ENCODE peak calls at places on chromosomes 16 and 17, in ten cellular contexts. One of them, this sample, is unnamed.

GRCh38 chr17:1783271-1783670 is 21.4 kb downstream of the SERPINF1 start:
- DNase-seq in right lobe of liver: peak
- DNase-seq in GM10248: no peak
- DNase-seq in cardiac muscle cell: no peak
- DNase-seq in Peyer's patch: peak
- DNase-seq in activated B cell treated with CpG ODN at 0.5 μM for 24 hours: no peak
- DNase-seq in PC-9: no peak
- DNase-seq in fibroblast of pulmonary artery: peak
- DNase-seq in GM23338: no peak
- DNase-seq in K562: no peak
- DNase-seq in this sample: no peak

GRCh38 chr17:61225178-61225577 is 174.5 kb upstream of the TBX2 start:
- DNase-seq in Peyer's patch: no peak
- DNase-seq in GM10248: no peak
- DNase-seq in fibroblast of pulmonary artery: no peak
- DNase-seq in activated B cell treated with CpG ODN at 0.5 μM for 24 hours: no peak
- DNase-seq in K562: no peak
- DNase-seq in right lobe of liver: no peak
- DNase-seq in GM23338: no peak
- DNase-seq in PC-9: no peak
- DNase-seq in cardiac muscle cell: no peak
- DNase-seq in this sample: no peak

GRCh38 chr17:67559381-67559966 is 158.3 kb upstream of the NOL11 start:
- DNase-seq in Peyer's patch: no peak
- DNase-seq in right lobe of liver: no peak
- DNase-seq in GM23338: peak
- DNase-seq in GM10248: no peak
- DNase-seq in fibroblast of pulmonary artery: peak
- DNase-seq in activated B cell treated with CpG ODN at 0.5 μM for 24 hours: no peak
- DNase-seq in cardiac muscle cell: no peak
- DNase-seq in PC-9: no peak
- DNase-seq in K562: no peak
- DNase-seq in this sample: no peak

GRCh38 chr17:18129041-18129502 is 20.5 kb downstream of the MYO15A start:
- DNase-seq in GM10248: no peak
- DNase-seq in cardiac muscle cell: no peak
- DNase-seq in PC-9: peak
- DNase-seq in activated B cell treated with CpG ODN at 0.5 μM for 24 hours: no peak
- DNase-seq in GM23338: no peak
- DNase-seq in K562: no peak
- DNase-seq in right lobe of liver: peak
- DNase-seq in fibroblast of pulmonary artery: peak
- DNase-seq in Peyer's patch: no peak
- DNase-seq in this sample: no peak

GRCh38 chr16:19297454-19297853 is 11.9 kb downstream of the CLEC19A start:
- DNase-seq in right lobe of liver: no peak
- DNase-seq in K562: no peak
- DNase-seq in activated B cell treated with CpG ODN at 0.5 μM for 24 hours: no peak
- DNase-seq in GM23338: no peak
- DNase-seq in fibroblast of pulmonary artery: no peak
- DNase-seq in GM10248: no peak
- DNase-seq in Peyer's patch: no peak
- DNase-seq in cardiac muscle cell: no peak
- DNase-seq in PC-9: no peak
- DNase-seq in this sample: no peak

GRCh38 chr16:70788668-70789161 is 12.2 kb downstream of the VAC14 start:
- DNase-seq in activated B cell treated with CpG ODN at 0.5 μM for 24 hours: no peak
- DNase-seq in right lobe of liver: no peak
- DNase-seq in GM10248: no peak
- DNase-seq in GM23338: no peak
- DNase-seq in PC-9: no peak
- DNase-seq in cardiac muscle cell: no peak
- DNase-seq in Peyer's patch: no peak
- DNase-seq in K562: no peak
- DNase-seq in fibroblast of pulmonary artery: peak
- DNase-seq in this sample: no peak

GRCh38 chr17:56652608-56653007 is 59.1 kb downstream of the NOG start:
- DNase-seq in GM23338: no peak
- DNase-seq in Peyer's patch: no peak
- DNase-seq in GM10248: no peak
- DNase-seq in right lobe of liver: no peak
- DNase-seq in K562: no peak
- DNase-seq in activated B cell treated with CpG ODN at 0.5 μM for 24 hours: no peak
- DNase-seq in fibroblast of pulmonary artery: no peak
- DNase-seq in PC-9: no peak
- DNase-seq in cardiac muscle cell: no peak
- DNase-seq in this sample: no peak

GRCh38 chr17:8740486-8740885 is 4.2 kb downstream of the CCDC42 start:
- DNase-seq in Peyer's patch: peak
- DNase-seq in GM23338: peak
- DNase-seq in right lobe of liver: no peak
- DNase-seq in K562: no peak
- DNase-seq in PC-9: no peak
- DNase-seq in activated B cell treated with CpG ODN at 0.5 μM for 24 hours: peak
- DNase-seq in cardiac muscle cell: peak
- DNase-seq in fibroblast of pulmonary artery: no peak
- DNase-seq in GM10248: peak
- DNase-seq in this sample: no peak

GRCh38 chr17:57629886-57630285 is 115.2 kb downstream of the CCDC182 start:
- DNase-seq in activated B cell treated with CpG ODN at 0.5 μM for 24 hours: no peak
- DNase-seq in K562: no peak
- DNase-seq in fibroblast of pulmonary artery: no peak
- DNase-seq in Peyer's patch: no peak
- DNase-seq in PC-9: no peak
- DNase-seq in GM23338: no peak
- DNase-seq in right lobe of liver: no peak
- DNase-seq in cardiac muscle cell: no peak
- DNase-seq in GM10248: no peak
- DNase-seq in this sample: no peak

GRCh38 chr16:75000481-75001081 is 1.8 kb downstream of the ZNRF1 start:
- DNase-seq in activated B cell treated with CpG ODN at 0.5 μM for 24 hours: no peak
- DNase-seq in Peyer's patch: no peak
- DNase-seq in fibroblast of pulmonary artery: peak
- DNase-seq in GM23338: no peak
- DNase-seq in right lobe of liver: no peak
- DNase-seq in PC-9: peak
- DNase-seq in K562: no peak
- DNase-seq in GM10248: no peak
- DNase-seq in cardiac muscle cell: peak
- DNase-seq in this sample: no peak

GRCh38 chr17:58403312-58403711 is 14.0 kb downstream of the RNF43 start:
- DNase-seq in GM23338: peak
- DNase-seq in right lobe of liver: no peak
- DNase-seq in PC-9: no peak
- DNase-seq in cardiac muscle cell: no peak
- DNase-seq in K562: no peak
- DNase-seq in activated B cell treated with CpG ODN at 0.5 μM for 24 hours: no peak
- DNase-seq in fibroblast of pulmonary artery: no peak
- DNase-seq in GM10248: no peak
- DNase-seq in Peyer's patch: no peak
- DNase-seq in this sample: no peak

GRCh38 chr16:19783363-19783762 is 65.3 kb downstream of the IQCK start:
- DNase-seq in activated B cell treated with CpG ODN at 0.5 μM for 24 hours: no peak
- DNase-seq in GM23338: no peak
- DNase-seq in cardiac muscle cell: peak
- DNase-seq in PC-9: no peak
- DNase-seq in GM10248: no peak
- DNase-seq in Peyer's patch: no peak
- DNase-seq in right lobe of liver: no peak
- DNase-seq in K562: no peak
- DNase-seq in fibroblast of pulmonary artery: no peak
- DNase-seq in this sample: no peak

GRCh38 chr17:76736349-76737081 is 616 bp downstream of the SRSF2 start:
- DNase-seq in activated B cell treated with CpG ODN at 0.5 μM for 24 hours: peak
- DNase-seq in K562: peak
- DNase-seq in cardiac muscle cell: peak
- DNase-seq in GM10248: peak
- DNase-seq in right lobe of liver: peak
- DNase-seq in GM23338: peak
- DNase-seq in fibroblast of pulmonary artery: peak
- DNase-seq in Peyer's patch: peak
- DNase-seq in PC-9: peak
- DNase-seq in this sample: peak

GRCh38 chr16:30771726-30772125 is 9.6 kb downstream of the RNF40 start:
- DNase-seq in fibroblast of pulmonary artery: no peak
- DNase-seq in Peyer's patch: no peak
- DNase-seq in cardiac muscle cell: no peak
- DNase-seq in PC-9: peak
- DNase-seq in GM10248: no peak
- DNase-seq in activated B cell treated with CpG ODN at 0.5 μM for 24 hours: no peak
- DNase-seq in GM23338: no peak
- DNase-seq in right lobe of liver: no peak
- DNase-seq in K562: no peak
- DNase-seq in this sample: no peak

GRCh38 chr16:46885960-46886763 is 2.0 kb downstream of the GPT2 start:
- DNase-seq in PC-9: no peak
- DNase-seq in fibroblast of pulmonary artery: peak
- DNase-seq in right lobe of liver: peak
- DNase-seq in activated B cell treated with CpG ODN at 0.5 μM for 24 hours: no peak
- DNase-seq in Peyer's patch: no peak
- DNase-seq in GM23338: peak
- DNase-seq in GM10248: no peak
- DNase-seq in cardiac muscle cell: peak
- DNase-seq in K562: no peak
- DNase-seq in this sample: no peak

DNA sequence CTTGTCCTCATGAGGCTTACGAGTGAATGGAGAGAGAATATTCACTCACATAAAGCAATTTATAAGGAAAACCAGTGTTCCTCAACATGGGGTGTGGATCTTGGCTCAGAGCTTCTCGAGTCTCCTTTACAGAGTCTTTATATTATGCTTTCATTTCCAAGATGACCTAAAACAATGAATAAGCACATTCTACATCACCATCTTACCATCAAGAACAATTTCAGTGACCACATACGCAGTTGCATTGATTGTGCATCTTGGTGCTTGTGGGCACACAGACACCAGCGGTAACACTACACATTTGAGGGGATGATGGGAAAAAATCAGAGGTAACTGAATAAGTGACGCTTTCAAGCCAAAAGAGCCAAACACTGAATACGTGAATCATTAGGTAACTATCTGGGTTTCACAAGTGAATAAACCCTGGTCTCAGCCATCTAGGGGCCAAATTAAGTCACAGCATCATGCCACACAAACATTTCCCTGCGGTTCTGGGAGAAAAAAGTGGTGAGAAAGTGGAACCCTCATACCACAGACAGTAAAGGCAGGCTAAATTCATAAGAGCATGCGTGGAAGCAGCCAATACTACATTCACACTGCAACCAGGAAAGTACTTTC is 9.4 kb downstream of the CWC25 start:
- DNase-seq in fibroblast of pulmonary artery: peak
- DNase-seq in Peyer's patch: no peak
- DNase-seq in right lobe of liver: no peak
- DNase-seq in K562: peak
- DNase-seq in PC-9: no peak
- DNase-seq in GM10248: no peak
- DNase-seq in activated B cell treated with CpG ODN at 0.5 μM for 24 hours: no peak
- DNase-seq in cardiac muscle cell: no peak
- DNase-seq in GM23338: peak
- DNase-seq in this sample: no peak
- TF ChIP-seq CTCF in fibroblast of pulmonary artery: peak
- TF ChIP-seq CTCF in Peyer's patch: no peak
- TF ChIP-seq CTCF in right lobe of liver: peak
- TF ChIP-seq CTCF in K562: no peak
- TF ChIP-seq CTCF in PC-9: peak
- TF ChIP-seq CTCF in GM10248: peak
- TF ChIP-seq CTCF in activated B cell treated with CpG ODN at 0.5 μM for 24 hours: no peak
- TF ChIP-seq CTCF in cardiac muscle cell: peak
- TF ChIP-seq CTCF in GM23338: peak
- TF ChIP-seq CTCF in this sample: no peak

DNA sequence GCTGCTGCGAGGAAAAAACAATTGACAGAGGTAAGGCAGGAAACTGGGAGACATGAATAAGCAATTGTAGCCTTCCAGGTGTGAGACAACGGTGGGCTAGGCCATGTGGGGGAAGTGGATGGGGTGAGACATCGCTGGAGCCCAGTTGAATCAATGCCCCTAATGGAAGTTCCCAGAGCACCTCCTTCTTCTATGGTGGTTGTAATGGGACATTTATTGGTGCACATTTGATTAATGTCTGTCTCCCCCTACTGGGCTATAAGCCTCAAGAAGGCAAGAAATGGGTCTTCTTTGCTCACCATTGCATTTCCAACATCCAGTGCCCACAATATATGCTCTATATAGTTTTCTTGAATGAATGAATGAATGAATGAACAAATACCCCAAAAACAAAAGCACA is 22.7 kb upstream of the CD300E start:
- DNase-seq in activated B cell treated with CpG ODN at 0.5 μM for 24 hours: no peak
- DNase-seq in cardiac muscle cell: no peak
- DNase-seq in GM10248: peak
- DNase-seq in K562: peak
- DNase-seq in PC-9: no peak
- DNase-seq in right lobe of liver: no peak
- DNase-seq in fibroblast of pulmonary artery: peak
- DNase-seq in GM23338: peak
- DNase-seq in Peyer's patch: no peak
- DNase-seq in this sample: no peak
- TF ChIP-seq CTCF in activated B cell treated with CpG ODN at 0.5 μM for 24 hours: no peak
- TF ChIP-seq CTCF in cardiac muscle cell: peak
- TF ChIP-seq CTCF in GM10248: peak
- TF ChIP-seq CTCF in K562: peak
- TF ChIP-seq CTCF in PC-9: peak
- TF ChIP-seq CTCF in right lobe of liver: no peak
- TF ChIP-seq CTCF in fibroblast of pulmonary artery: peak
- TF ChIP-seq CTCF in GM23338: peak
- TF ChIP-seq CTCF in Peyer's patch: no peak
- TF ChIP-seq CTCF in this sample: no peak

DNA sequence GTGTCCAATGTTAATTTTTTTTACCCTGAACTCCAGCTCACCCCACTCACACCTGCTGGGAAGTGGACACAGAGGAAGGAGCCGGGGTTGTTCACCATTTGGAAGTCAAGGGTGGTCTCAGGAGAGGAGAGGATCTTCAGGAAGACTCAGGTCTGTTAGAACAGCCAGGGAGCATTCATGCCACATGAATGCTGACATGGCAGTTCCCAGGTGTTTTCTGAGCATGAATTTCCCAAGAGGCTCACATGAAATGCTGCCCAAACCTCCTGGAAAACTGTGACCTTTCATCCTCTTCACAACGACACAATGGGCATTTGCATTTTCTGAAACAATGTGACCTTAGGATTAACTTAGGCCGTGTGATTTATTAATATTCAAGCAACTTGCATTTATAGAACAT is 2409.2 kb downstream of the TP53TG3F start:
- DNase-seq in cardiac muscle cell: no peak
- DNase-seq in fibroblast of pulmonary artery: no peak
- DNase-seq in GM23338: no peak
- DNase-seq in activated B cell treated with CpG ODN at 0.5 μM for 24 hours: no peak
- DNase-seq in K562: no peak
- DNase-seq in Peyer's patch: no peak
- DNase-seq in GM10248: no peak
- DNase-seq in PC-9: no peak
- DNase-seq in right lobe of liver: no peak
- DNase-seq in this sample: no peak
- TF ChIP-seq CTCF in cardiac muscle cell: no peak
- TF ChIP-seq CTCF in fibroblast of pulmonary artery: no peak
- TF ChIP-seq CTCF in GM23338: no peak
- TF ChIP-seq CTCF in activated B cell treated with CpG ODN at 0.5 μM for 24 hours: no peak
- TF ChIP-seq CTCF in K562: no peak
- TF ChIP-seq CTCF in Peyer's patch: no peak
- TF ChIP-seq CTCF in GM10248: no peak
- TF ChIP-seq CTCF in PC-9: no peak
- TF ChIP-seq CTCF in right lobe of liver: no peak
- TF ChIP-seq CTCF in this sample: no peak

GRCh38 chr16:49835116-49835880 is 20.6 kb downstream of the ZNF423 start:
- DNase-seq in GM23338: peak
- DNase-seq in K562: no peak
- DNase-seq in fibroblast of pulmonary artery: no peak
- DNase-seq in PC-9: no peak
- DNase-seq in right lobe of liver: no peak
- DNase-seq in activated B cell treated with CpG ODN at 0.5 μM for 24 hours: no peak
- DNase-seq in GM10248: no peak
- DNase-seq in Peyer's patch: no peak
- DNase-seq in cardiac muscle cell: no peak
- DNase-seq in this sample: peak
- TF ChIP-seq CTCF in GM23338: no peak
- TF ChIP-seq CTCF in K562: no peak
- TF ChIP-seq CTCF in fibroblast of pulmonary artery: no peak
- TF ChIP-seq CTCF in PC-9: no peak
- TF ChIP-seq CTCF in right lobe of liver: no peak
- TF ChIP-seq CTCF in activated B cell treated with CpG ODN at 0.5 μM for 24 hours: no peak
- TF ChIP-seq CTCF in GM10248: no peak
- TF ChIP-seq CTCF in Peyer's patch: no peak
- TF ChIP-seq CTCF in cardiac muscle cell: no peak
- TF ChIP-seq CTCF in this sample: no peak